ENCODE peak calls at places on chromosomes 3 and 15, in seven cellular contexts. R is pancreas, X is sigmoid colon, K is tibial nerve, U is PC-9, W is GM12878, L is psoas muscle. Q is an unnamed sample.

GRCh38 chr3:12869025-12869695 is 27.8 kb upstream of the RPL32 start:
- DNase-seq in R (peak; percentile 59), X (no peak), K (peak; percentile 46), U (no peak), W (no peak), L (no peak), Q (no peak)

GRCh38 chr15:40875996-40876740 is 2.1 kb upstream of the RHOV start:
- DNase-seq in R (no peak), X (no peak), K (no peak), U (no peak), W (no peak), L (no peak), Q (peak; percentile 78)

GRCh38 chr3:41681479-41681878 is 280.4 kb downstream of the ULK4 start:
- DNase-seq in R (no peak), X (no peak), K (no peak), U (peak; percentile 74), W (no peak), L (no peak), Q (no peak)

GRCh38 chr3:104564045-104564643 is 802.6 kb upstream of the ALCAM start:
- DNase-seq in R (no peak), X (no peak), K (peak; percentile 80), U (peak; percentile 66), W (no peak), L (no peak), Q (no peak)

GRCh38 chr3:6447166-6447801 is 413.6 kb upstream of the GRM7 start:
- DNase-seq in R (no peak), X (no peak), K (no peak), U (no peak), W (no peak), L (no peak), Q (no peak)

GRCh38 chr15:59223736-59224135 is 17.1 kb downstream of the LDHAL6B start:
- DNase-seq in R (no peak), X (no peak), K (no peak), U (no peak), W (no peak), L (no peak), Q (peak; percentile 9)

GRCh38 chr3:188243124-188243795 is 89.3 kb downstream of the LPP start:
- DNase-seq in R (no peak), X (no peak), K (no peak), U (no peak), W (no peak), L (no peak), Q (no peak)

GRCh38 chr15:81049835-81050234 is 49.1 kb downstream of the TLNRD1 start:
- DNase-seq in R (no peak), X (no peak), K (no peak), U (no peak), W (no peak), L (no peak), Q (no peak)

GRCh38 chr3:124780767-124781485 is 50.7 kb downstream of the UMPS start:
- DNase-seq in R (no peak), X (peak; percentile 91), K (peak; percentile 78), U (no peak), W (no peak), L (peak; percentile 94), Q (no peak)

GRCh38 chr3:185900228-185900627 is 37.6 kb downstream of the TRA2B start:
- DNase-seq in R (peak; percentile 25), X (no peak), K (no peak), U (peak; percentile 97), W (no peak), L (no peak), Q (peak; percentile 93)

GRCh38 chr3:31909455-31909854 is 71.6 kb downstream of the OSBPL10 start:
- DNase-seq in R (no peak), X (no peak), K (no peak), U (no peak), W (no peak), L (no peak), Q (no peak)

GRCh38 chr3:143337387-143337786 is 217.8 kb downstream of the CHST2 start:
- DNase-seq in R (no peak), X (no peak), K (no peak), U (no peak), W (no peak), L (no peak), Q (no peak)

GRCh38 chr3:56985460-56986327 is 74.8 kb upstream of the SPATA12 start:
- DNase-seq in R (no peak), X (no peak), K (no peak), U (no peak), W (no peak), L (no peak), Q (no peak)
- TF ChIP-seq CTCF in R (no peak), X (no peak), K (no peak), U (no peak), W (no peak), L (no peak), Q (no peak)

DNA sequence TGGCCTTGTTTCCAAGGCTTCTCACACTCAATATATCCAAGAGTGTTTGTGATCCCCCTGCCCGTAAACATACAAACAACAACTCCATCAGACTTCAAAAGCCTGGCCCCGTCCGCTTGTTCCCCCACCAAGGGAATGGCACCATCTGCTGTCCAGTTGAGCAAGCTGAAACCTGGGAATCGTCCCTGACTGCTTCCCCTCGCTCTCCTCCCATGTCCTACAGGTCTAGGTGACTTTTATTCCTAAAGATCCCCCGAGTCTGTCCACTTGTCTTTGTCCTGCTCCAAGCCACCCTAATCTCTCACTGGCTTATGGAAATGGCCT is 27.9 kb upstream of the FAM174B start:
- DNase-seq in R (peak; percentile 55), X (peak; percentile 75), K (no peak), U (no peak), W (no peak), L (peak; percentile 67), Q (no peak)
- H3K27ac ChIP-seq in R (no peak overlapping the region), X (no peak overlapping the region), K (no peak overlapping the region), U (no peak overlapping the region), W (no peak overlapping the region), L (no peak overlapping the region), Q (no peak overlapping the region)

DNA sequence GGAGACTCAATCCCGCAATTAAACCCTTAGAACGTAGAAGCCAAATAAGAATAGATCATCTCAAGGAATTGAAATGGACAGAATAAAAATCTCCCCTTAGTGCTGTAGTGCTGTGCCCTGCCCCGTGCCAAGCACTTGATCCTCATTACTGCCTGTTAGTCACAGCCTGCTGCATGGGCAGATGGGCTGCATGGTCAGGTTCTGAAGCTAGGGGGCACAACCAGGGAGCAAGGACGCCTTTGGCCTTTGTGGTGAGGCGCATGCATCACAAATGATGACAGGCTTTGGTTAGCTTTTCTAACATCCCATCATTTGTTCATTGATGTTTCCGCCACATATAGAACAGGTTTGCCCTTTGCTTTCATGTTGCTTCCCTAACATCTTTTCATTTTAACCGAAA is 336.3 kb upstream of the ADAMTS9 start:
- DNase-seq in R (no peak), X (no peak), K (no peak), U (no peak), W (no peak), L (no peak), Q (no peak)
- TF ChIP-seq CTCF in R (no peak), X (no peak), K (no peak), U (no peak), W (no peak), L (no peak), Q (no peak)

DNA sequence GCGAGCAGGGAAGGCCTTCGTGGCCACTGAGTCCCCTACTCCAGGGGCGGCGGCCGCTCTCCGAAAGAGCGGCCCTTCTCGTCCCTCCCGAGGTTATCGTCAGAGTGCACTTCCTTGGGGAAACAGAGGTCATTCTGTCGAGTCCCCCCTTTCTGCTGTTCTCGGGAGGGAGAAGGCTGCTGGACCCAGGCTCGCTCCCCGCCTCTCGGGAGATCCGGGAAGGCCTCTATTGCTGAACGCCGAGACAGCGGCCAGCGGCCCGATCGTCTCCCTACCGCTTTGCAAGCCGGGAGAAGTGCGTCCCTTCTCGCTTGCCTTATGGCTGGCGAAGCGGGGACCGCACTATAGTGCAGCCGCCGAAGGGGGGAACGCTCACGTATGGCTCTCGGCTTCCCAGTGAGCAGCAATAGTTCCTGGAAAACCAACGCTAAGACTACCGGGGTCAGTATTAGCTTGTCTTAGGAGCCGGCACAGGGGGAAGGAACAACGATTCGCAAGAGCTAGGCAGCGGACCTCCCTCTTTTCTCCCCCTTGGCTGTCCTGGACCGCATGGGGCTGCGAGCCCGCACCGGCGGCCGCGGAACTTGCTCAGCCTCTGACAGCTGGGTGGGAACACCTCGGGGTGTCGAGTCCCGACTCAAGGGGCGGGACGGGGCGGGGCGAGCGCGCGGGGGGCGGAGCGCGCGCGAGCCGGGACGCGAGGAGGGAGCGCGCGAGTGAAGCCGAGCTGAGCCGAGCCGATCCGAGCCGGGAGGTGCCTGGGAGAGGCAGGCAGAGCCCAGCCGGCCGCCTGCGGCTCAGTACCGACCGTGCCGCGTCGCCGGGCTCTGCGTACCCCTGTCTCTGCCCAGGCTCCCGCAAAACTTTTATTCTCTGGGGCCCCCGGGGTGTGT is 930 bp upstream of the PPM1L start:
- DNase-seq in R (peak; percentile 95), X (peak; percentile 97), K (peak; percentile 84), U (peak; percentile 82), W (peak; percentile 23), L (peak; percentile 96), Q (peak; percentile 90)
- H3K27ac ChIP-seq in R (peak overlapping the region; percentile 96), X (peak overlapping the region; percentile 94), K (peak overlapping the region; percentile 76), U (peak overlapping the region; percentile 68), W (no peak overlapping the region), L (peak overlapping the region; percentile 89), Q (peak overlapping the region; percentile 12)

GRCh38 chr3:45832691-45833090 is 9.2 kb downstream of the LZTFL1 start:
- DNase-seq in R (no peak), X (no peak), K (no peak), U (no peak), W (no peak), L (no peak), Q (no peak)
- TF ChIP-seq CTCF in R (no peak), X (no peak), K (no peak), U (peak; percentile 52), W (peak; percentile 46), L (peak; percentile 55), Q (peak; percentile 65)

GRCh38 chr3:99997293-99997692 is 117.0 kb downstream of the FILIP1L start:
- DNase-seq in R (no peak), X (no peak), K (no peak), U (no peak), W (no peak), L (no peak), Q (no peak)
- H3K27ac ChIP-seq in R (no peak overlapping the region), X (no peak overlapping the region), K (no peak overlapping the region), U (no peak overlapping the region), W (no peak overlapping the region), L (peak overlapping the region; percentile 36), Q (no peak overlapping the region)

DNA sequence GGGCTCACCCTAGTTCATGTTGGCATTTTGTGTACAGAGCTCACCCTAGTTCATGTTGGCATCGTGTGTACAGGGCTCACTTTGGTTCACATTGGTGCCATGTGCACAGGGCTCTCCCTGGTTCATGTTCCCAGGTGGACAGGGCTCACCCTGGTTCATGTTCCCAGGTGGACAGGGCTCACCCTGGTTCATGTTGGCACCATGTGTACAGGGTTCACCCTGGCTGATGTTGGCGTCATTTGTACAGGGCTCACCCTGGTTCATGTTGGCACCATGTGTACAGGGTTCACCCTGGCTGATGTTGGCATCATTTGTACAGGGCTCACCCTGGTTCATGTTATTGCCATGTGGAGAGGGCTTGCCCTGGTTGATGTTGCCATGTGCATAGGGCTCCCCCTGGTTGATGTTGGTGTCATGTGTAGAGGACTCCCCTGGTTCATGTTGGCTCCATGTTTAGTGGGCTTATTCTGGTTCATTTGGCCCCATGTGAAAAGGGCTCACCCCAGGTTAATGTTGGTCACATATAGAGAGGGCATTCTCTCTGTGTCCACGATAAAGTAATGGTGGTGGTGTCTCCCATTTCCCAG is 31.7 kb upstream of the NR2C2 start:
- DNase-seq in R (no peak), X (no peak), K (peak; percentile 13), U (no peak), W (no peak), L (no peak), Q (no peak)
- TF ChIP-seq CTCF in R (no peak), X (no peak), K (no peak), U (no peak), W (peak; percentile 13), L (peak; percentile 6), Q (no peak)

GRCh38 chr15:67049351-67050044 is 15.9 kb upstream of the SMAD3 start:
- DNase-seq in R (no peak), X (peak; percentile 46), K (no peak), U (peak; percentile 94), W (no peak), L (no peak), Q (peak; percentile 83)
- H3K27ac ChIP-seq in R (peak overlapping the region; percentile 71), X (peak overlapping the region; percentile 58), K (peak overlapping the region; percentile 54), U (peak overlapping the region; percentile 98), W (no peak overlapping the region), L (peak overlapping the region; percentile 67), Q (peak overlapping the region; percentile 96)

Q was measured in RWPE2.